ENCODE peak calls at places on chromosomes 13 and 19, in seven cellular contexts. One of them, this sample, is unnamed.

GRCh38 chr13:79673993-79674377 is 193.0 kb downstream of the NDFIP2 start:
- DNase-seq in colonic mucosa: no peak
- DNase-seq in SW 1271: no peak
- DNase-seq in stimulated activated CD8-positive, alpha-beta memory T cell treated with anti-CD3 and anti-CD28 coated beads, Interleukin-4, amount 100 ng/mL, for 1 hour: no peak
- DNase-seq in T-helper 1 cell: no peak
- DNase-seq in glutamatergic neuron: no peak
- DNase-seq in Peyer's patch: no peak
- DNase-seq in this sample: no peak

GRCh38 chr13:90689111-90689510 is 658.4 kb upstream of the MIR17HG start:
- DNase-seq in colonic mucosa: no peak
- DNase-seq in SW 1271: no peak
- DNase-seq in stimulated activated CD8-positive, alpha-beta memory T cell treated with anti-CD3 and anti-CD28 coated beads, Interleukin-4, amount 100 ng/mL, for 1 hour: no peak
- DNase-seq in T-helper 1 cell: no peak
- DNase-seq in glutamatergic neuron: no peak
- DNase-seq in Peyer's patch: no peak
- DNase-seq in this sample: no peak

GRCh38 chr13:26412263-26412662 is 145.2 kb upstream of the WASF3 start:
- DNase-seq in colonic mucosa: no peak
- DNase-seq in SW 1271: no peak
- DNase-seq in stimulated activated CD8-positive, alpha-beta memory T cell treated with anti-CD3 and anti-CD28 coated beads, Interleukin-4, amount 100 ng/mL, for 1 hour: no peak
- DNase-seq in T-helper 1 cell: no peak
- DNase-seq in glutamatergic neuron: no peak
- DNase-seq in Peyer's patch: no peak
- DNase-seq in this sample: no peak

GRCh38 chr13:48750588-48751383 is 97.1 kb downstream of the CYSLTR2 start:
- DNase-seq in colonic mucosa: peak
- DNase-seq in SW 1271: no peak
- DNase-seq in stimulated activated CD8-positive, alpha-beta memory T cell treated with anti-CD3 and anti-CD28 coated beads, Interleukin-4, amount 100 ng/mL, for 1 hour: no peak
- DNase-seq in T-helper 1 cell: no peak
- DNase-seq in glutamatergic neuron: no peak
- DNase-seq in Peyer's patch: no peak
- DNase-seq in this sample: no peak

GRCh38 chr19:55208880-55209429 is 346 bp downstream of the PTPRH start:
- DNase-seq in colonic mucosa: no peak
- DNase-seq in SW 1271: no peak
- DNase-seq in stimulated activated CD8-positive, alpha-beta memory T cell treated with anti-CD3 and anti-CD28 coated beads, Interleukin-4, amount 100 ng/mL, for 1 hour: no peak
- DNase-seq in T-helper 1 cell: no peak
- DNase-seq in glutamatergic neuron: no peak
- DNase-seq in Peyer's patch: no peak
- DNase-seq in this sample: no peak

GRCh38 chr13:91375119-91375729 is 23.2 kb upstream of the GPC5 start:
- DNase-seq in colonic mucosa: no peak
- DNase-seq in SW 1271: no peak
- DNase-seq in stimulated activated CD8-positive, alpha-beta memory T cell treated with anti-CD3 and anti-CD28 coated beads, Interleukin-4, amount 100 ng/mL, for 1 hour: no peak
- DNase-seq in T-helper 1 cell: no peak
- DNase-seq in glutamatergic neuron: no peak
- DNase-seq in Peyer's patch: no peak
- DNase-seq in this sample: peak

GRCh38 chr19:14440049-14440448 is 6.9 kb downstream of the PKN1 start:
- DNase-seq in colonic mucosa: peak
- DNase-seq in SW 1271: no peak
- DNase-seq in stimulated activated CD8-positive, alpha-beta memory T cell treated with anti-CD3 and anti-CD28 coated beads, Interleukin-4, amount 100 ng/mL, for 1 hour: no peak
- DNase-seq in T-helper 1 cell: peak
- DNase-seq in glutamatergic neuron: no peak
- DNase-seq in Peyer's patch: peak
- DNase-seq in this sample: peak

GRCh38 chr13:98706446-98707110 is 45.9 kb downstream of the SLC15A1 start:
- DNase-seq in colonic mucosa: no peak
- DNase-seq in SW 1271: no peak
- DNase-seq in stimulated activated CD8-positive, alpha-beta memory T cell treated with anti-CD3 and anti-CD28 coated beads, Interleukin-4, amount 100 ng/mL, for 1 hour: no peak
- DNase-seq in T-helper 1 cell: no peak
- DNase-seq in glutamatergic neuron: no peak
- DNase-seq in Peyer's patch: no peak
- DNase-seq in this sample: no peak

GRCh38 chr13:108083056-108083455 is 132.3 kb downstream of the LIG4 start:
- DNase-seq in colonic mucosa: no peak
- DNase-seq in SW 1271: no peak
- DNase-seq in stimulated activated CD8-positive, alpha-beta memory T cell treated with anti-CD3 and anti-CD28 coated beads, Interleukin-4, amount 100 ng/mL, for 1 hour: no peak
- DNase-seq in T-helper 1 cell: no peak
- DNase-seq in glutamatergic neuron: no peak
- DNase-seq in Peyer's patch: no peak
- DNase-seq in this sample: no peak

GRCh38 chr19:15612342-15612741 is 2.7 kb upstream of the CYP4F8 start:
- DNase-seq in colonic mucosa: no peak
- DNase-seq in SW 1271: no peak
- DNase-seq in stimulated activated CD8-positive, alpha-beta memory T cell treated with anti-CD3 and anti-CD28 coated beads, Interleukin-4, amount 100 ng/mL, for 1 hour: no peak
- DNase-seq in T-helper 1 cell: no peak
- DNase-seq in glutamatergic neuron: no peak
- DNase-seq in Peyer's patch: no peak
- DNase-seq in this sample: no peak

GRCh38 chr19:31164666-31165265 is 184.5 kb downstream of the TSHZ3 start:
- DNase-seq in colonic mucosa: no peak
- DNase-seq in SW 1271: no peak
- DNase-seq in stimulated activated CD8-positive, alpha-beta memory T cell treated with anti-CD3 and anti-CD28 coated beads, Interleukin-4, amount 100 ng/mL, for 1 hour: no peak
- DNase-seq in T-helper 1 cell: no peak
- DNase-seq in glutamatergic neuron: no peak
- DNase-seq in Peyer's patch: no peak
- DNase-seq in this sample: no peak

GRCh38 chr13:81773263-81773662 is 1432.3 kb upstream of the SPRY2 start:
- DNase-seq in colonic mucosa: no peak
- DNase-seq in SW 1271: no peak
- DNase-seq in stimulated activated CD8-positive, alpha-beta memory T cell treated with anti-CD3 and anti-CD28 coated beads, Interleukin-4, amount 100 ng/mL, for 1 hour: no peak
- DNase-seq in T-helper 1 cell: no peak
- DNase-seq in glutamatergic neuron: no peak
- DNase-seq in Peyer's patch: no peak
- DNase-seq in this sample: no peak

GRCh38 chr19:16045893-16046292 is 30.4 kb upstream of the TPM4 start:
- DNase-seq in colonic mucosa: no peak
- DNase-seq in SW 1271: no peak
- DNase-seq in stimulated activated CD8-positive, alpha-beta memory T cell treated with anti-CD3 and anti-CD28 coated beads, Interleukin-4, amount 100 ng/mL, for 1 hour: no peak
- DNase-seq in T-helper 1 cell: no peak
- DNase-seq in glutamatergic neuron: no peak
- DNase-seq in Peyer's patch: no peak
- DNase-seq in this sample: no peak

GRCh38 chr13:97224544-97225324 is 2.6 kb downstream of the MBNL2 start:
- DNase-seq in colonic mucosa: peak
- DNase-seq in SW 1271: no peak
- DNase-seq in stimulated activated CD8-positive, alpha-beta memory T cell treated with anti-CD3 and anti-CD28 coated beads, Interleukin-4, amount 100 ng/mL, for 1 hour: no peak
- DNase-seq in T-helper 1 cell: no peak
- DNase-seq in glutamatergic neuron: peak
- DNase-seq in Peyer's patch: no peak
- DNase-seq in this sample: no peak

This sample was measured in D341Med.